ENCODE peak calls at places on chromosomes 3 and 15, in nine cellular contexts. C, V, W, R, F, B, T, P and A are unnamed samples.

GRCh38 chr15:50126072-50126471 is 7.0 kb upstream of the ATP8B4 start:
- ATAC-seq in V (no peak), P (no peak), B (no peak), C (no peak), T (no peak), F (no peak), R (no peak), W (no peak), A (no peak)

GRCh38 chr3:55812403-55813013 is 325.4 kb upstream of the WNT5A start:
- ATAC-seq in F (no peak), C (no peak), V (no peak), P (no peak), W (no peak), R (no peak), B (no peak), T (no peak), A (no peak)

GRCh38 chr15:65650312-65651041 is 28.7 kb downstream of the SLC24A1 start:
- ATAC-seq in T (no peak), R (no peak), F (no peak), B (no peak), P (no peak), C (no peak), W (no peak), V (no peak), A (no peak)

GRCh38 chr15:34064443-34064842 is 25.4 kb upstream of the AVEN start:
- ATAC-seq in R (no peak), B (no peak), C (no peak), V (no peak), F (no peak), P (no peak), T (no peak), W (no peak), A (no peak)

GRCh38 chr3:132536442-132537153 is 60.5 kb upstream of the ACKR4 start:
- ATAC-seq in C (no peak), T (no peak), W (peak; percentile 23), P (no peak), B (peak; percentile 91), R (peak; percentile 29), V (no peak), F (peak; percentile 27), A (no peak)

GRCh38 chr15:78069052-78069414 is 8.5 kb downstream of the TBC1D2B start:
- ATAC-seq in W (peak; percentile 16), R (no peak), V (peak; percentile 27), F (no peak), P (no peak), T (no peak), B (peak; percentile 6), C (no peak), A (no peak)

GRCh38 chr3:182388506-182388905 is 404.8 kb upstream of the ATP11B start:
- ATAC-seq in C (no peak), F (no peak), R (no peak), P (no peak), T (no peak), W (no peak), V (no peak), B (no peak), A (no peak)

GRCh38 chr3:150840733-150841515 is 64.3 kb downstream of the MINDY4B start:
- ATAC-seq in R (no peak), P (no peak), T (no peak), B (no peak), W (no peak), F (no peak), C (no peak), V (no peak), A (no peak)

GRCh38 chr3:171548918-171549317 is 88.7 kb upstream of the TNIK start:
- ATAC-seq in F (no peak), B (no peak), W (no peak), R (no peak), T (no peak), C (no peak), V (no peak), P (no peak), A (no peak)

GRCh38 chr15:85871545-85871944 is 76.8 kb upstream of the KLHL25 start:
- ATAC-seq in T (no peak), P (no peak), C (no peak), W (no peak), B (no peak), F (no peak), V (no peak), R (no peak), A (no peak)

GRCh38 chr3:186990878-186991308 is 60.6 kb downstream of the ST6GAL1 start:
- ATAC-seq in F (no peak), T (no peak), C (no peak), V (no peak), W (no peak), B (peak; percentile 82), R (peak; percentile 88), P (no peak), A (no peak)

GRCh38 chr3:64082917-64083587 is 59.8 kb upstream of the PSMD6 start:
- ATAC-seq in T (no peak), R (no peak), V (no peak), P (no peak), W (no peak), F (peak; percentile 37), B (no peak), C (no peak), A (no peak)

GRCh38 chr15:66711886-66712285 is 9.8 kb downstream of the SMAD6 start:
- ATAC-seq in V (no peak), W (no peak), B (no peak), T (no peak), P (no peak), F (no peak), C (no peak), R (no peak), A (no peak)

GRCh38 chr3:195839260-195840010 is 27.7 kb upstream of the MUC4 start:
- ATAC-seq in C (peak; percentile 41), R (peak; percentile 27), V (no peak), B (no peak), F (peak; percentile 74), P (no peak), W (no peak), T (peak; percentile 19), A (no peak)

GRCh38 chr3:10760199-10760598 is 55.8 kb upstream of the SLC6A11 start:
- ATAC-seq in W (no peak), F (no peak), C (no peak), T (no peak), R (no peak), B (no peak), P (no peak), V (no peak), A (no peak)

GRCh38 chr15:67998599-67999122 is 55.5 kb upstream of the PIAS1 start:
- ATAC-seq in R (peak; percentile 69), B (no peak), W (no peak), F (no peak), C (no peak), P (peak; percentile 92), V (no peak), T (no peak), A (no peak)

GRCh38 chr3:16300282-16300681 is 35.3 kb downstream of the OXNAD1 start:
- ATAC-seq in B (peak; percentile 42), F (no peak), P (peak; percentile 52), V (peak; percentile 52), C (no peak), R (no peak), T (no peak), W (peak; percentile 14), A (no peak)

GRCh38 chr3:60629816-60630215 is 621.4 kb downstream of the FHIT start:
- ATAC-seq in V (no peak), T (no peak), F (no peak), W (no peak), C (no peak), R (no peak), B (no peak), P (no peak), A (no peak)

GRCh38 chr3:3288288-3288687 is 108.8 kb upstream of the CRBN start:
- ATAC-seq in T (no peak), P (no peak), C (no peak), V (no peak), B (no peak), F (no peak), R (no peak), W (no peak), A (no peak)

GRCh38 chr15:67104453-67104852 is 39.1 kb downstream of the SMAD3 start:
- ATAC-seq in T (no peak), C (no peak), V (no peak), R (no peak), B (no peak), P (no peak), F (no peak), W (no peak), A (no peak)

GRCh38 chr3:189099031-189099471 is 72.7 kb upstream of the TPRG1 start:
- ATAC-seq in F (no peak), C (peak; percentile 96), R (peak; percentile 88), P (peak; percentile 52), W (no peak), B (no peak), T (peak; percentile 75), V (no peak), A (peak; percentile 91)

GRCh38 chr3:190229632-190230424 is 92.4 kb downstream of the CLDN1 start:
- ATAC-seq in T (no peak), V (no peak), B (no peak), R (no peak), F (no peak), W (no peak), C (no peak), P (no peak), A (no peak)

GRCh38 chr3:115922681-115923347 is 299.5 kb downstream of the GAP43 start:
- ATAC-seq in T (no peak), W (no peak), P (no peak), B (no peak), R (no peak), V (no peak), F (peak; percentile 93), C (no peak), A (peak; percentile 39)

GRCh38 chr3:191727338-191727737 is 266.4 kb downstream of the PYDC2 start:
- ATAC-seq in C (no peak), T (no peak), W (no peak), B (no peak), F (no peak), V (no peak), R (no peak), P (no peak), A (no peak)

GRCh38 chr3:125593991-125594574 is 1.2 kb downstream of the OSBPL11 start:
- ATAC-seq in T (peak; percentile 32), B (no peak), C (no peak), P (peak; percentile 8), R (no peak), V (no peak), W (no peak), F (no peak), A (no peak)

GRCh38 chr15:69357773-69358765 is 56.1 kb upstream of the KIF23 start:
- ATAC-seq in T (peak; percentile 29), P (no peak), B (no peak), R (no peak), W (no peak), V (no peak), C (no peak), F (peak; percentile 92), A (no peak)

GRCh38 chr15:29685156-29686078 is 136.9 kb downstream of the TJP1 start:
- ATAC-seq in R (no peak), V (no peak), F (no peak), C (no peak), W (no peak), B (no peak), P (no peak), T (no peak), A (no peak)

GRCh38 chr15:31279221-31280036 is 47.2 kb upstream of the KLF13 start:
- ATAC-seq in C (peak; percentile 24), R (peak; percentile 51), W (no peak), P (peak; percentile 63), B (no peak), F (no peak), T (no peak), V (no peak), A (no peak)

GRCh38 chr15:61390138-61390537 is 161.0 kb upstream of the RORA start:
- ATAC-seq in W (no peak), P (no peak), B (peak; percentile 28), F (no peak), T (no peak), R (no peak), C (no peak), V (no peak), A (no peak)

GRCh38 chr3:127088511-127089430 is 104.2 kb upstream of the PRR23E start:
- ATAC-seq in B (no peak), F (peak; percentile 35), W (no peak), T (peak; percentile 2), R (no peak), P (no peak), V (no peak), C (peak; percentile 5), A (no peak)

GRCh38 chr3:52246264-52246620 is 683 bp downstream of the PPM1M start:
- ATAC-seq in T (no peak), C (peak; percentile 1), F (peak; percentile 42), P (peak; percentile 10), V (peak; percentile 5), B (peak; percentile 4), R (peak; percentile 0), W (peak; percentile 32), A (peak; percentile 8)